ENCODE peak calls at places on chromosomes 11 and 22, in four cellular contexts. S, G, R and Z are unnamed samples.

GRCh38 chr11:101401245-101401644 is 182.6 kb downstream of the TRPC6 start:
- DNase-seq in S (no peak), G (no peak), R (no peak), Z (no peak)

GRCh38 chr22:25134028-25134427 is 65.6 kb upstream of the CRYBB3 start:
- DNase-seq in S (no peak), G (no peak), R (peak), Z (peak)

GRCh38 chr11:118790357-118791014 is 478 bp downstream of the DDX6 start:
- DNase-seq in S (peak), G (peak), R (peak), Z (no peak)

GRCh38 chr11:18313985-18314763 is 7.8 kb downstream of the HPS5 start:
- DNase-seq in S (no peak), G (no peak), R (no peak), Z (no peak)

GRCh38 chr11:100072131-100072530 is 615.0 kb upstream of the ARHGAP42 start:
- DNase-seq in S (no peak), G (no peak), R (no peak), Z (no peak)

GRCh38 chr22:43047605-43048004 is 32.7 kb upstream of the PACSIN2 start:
- DNase-seq in S (no peak), G (no peak), R (no peak), Z (no peak)

GRCh38 chr11:46330154-46330886 is 16.9 kb upstream of the DGKZ start:
- DNase-seq in S (no peak), G (no peak), R (no peak), Z (no peak)

GRCh38 chr11:18802381-18803257 is 11.0 kb upstream of the PTPN5 start:
- DNase-seq in S (no peak), G (peak), R (peak), Z (peak)

GRCh38 chr22:45335854-45336492 is 26.2 kb downstream of the FAM118A start:
- DNase-seq in S (no peak), G (no peak), R (no peak), Z (no peak)

GRCh38 chr22:47987885-47988515 is 1225.5 kb downstream of the TBC1D22A start:
- DNase-seq in S (no peak), G (no peak), R (no peak), Z (no peak)

GRCh38 chr11:128772814-128773213 is 78.9 kb downstream of the FLI1 start:
- DNase-seq in S (peak), G (no peak), R (no peak), Z (no peak)

GRCh38 chr11:27241316-27242122 is 121.5 kb downstream of the CCDC34 start:
- DNase-seq in S (no peak), G (no peak), R (no peak), Z (peak)

GRCh38 chr11:62908468-62909072 is 12.6 kb downstream of the CHRM1 start:
- DNase-seq in S (no peak), G (no peak), R (peak), Z (no peak)

GRCh38 chr11:1310772-1311468 is 1.5 kb upstream of the TOLLIP start:
- DNase-seq in S (no peak), G (no peak), R (no peak), Z (no peak)

GRCh38 chr11:8813658-8814057 is 97.3 kb upstream of the AKIP1 start:
- DNase-seq in S (peak), G (peak), R (peak), Z (no peak)
- H3K27ac ChIP-seq in S (peak), G (no peak), R (peak), Z (peak)

DNA sequence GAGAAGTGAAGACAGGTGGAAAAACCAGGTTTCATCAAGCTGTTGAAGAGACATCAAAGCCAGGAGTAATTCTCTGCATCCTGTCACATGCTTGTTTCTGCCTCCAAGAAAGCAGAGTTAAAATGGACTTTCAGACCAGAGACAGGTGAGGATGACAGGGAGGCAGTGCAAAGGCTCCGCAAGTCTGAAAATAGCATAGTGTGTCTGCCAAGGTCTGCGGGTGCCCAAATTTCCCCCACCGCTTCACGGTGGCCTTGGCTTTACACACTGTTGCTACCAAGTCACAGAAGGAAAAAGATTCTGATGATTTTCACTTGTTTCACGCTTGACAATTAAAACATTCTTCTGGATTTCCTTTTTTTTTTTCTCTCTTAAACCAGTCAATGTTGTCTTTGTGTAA is 44.2 kb downstream of the SNX19 start:
- DNase-seq in S (no peak), G (no peak), R (no peak), Z (no peak)
- H3K27ac ChIP-seq in S (peak), G (no peak), R (no peak), Z (no peak)

GRCh38 chr11:114075343-114075610 is 15.8 kb downstream of the ZBTB16 start:
- DNase-seq in S (no peak), G (no peak), R (no peak), Z (no peak)

GRCh38 chr11:114072978-114073377 is 13.5 kb downstream of the ZBTB16 start:
- DNase-seq in S (no peak), G (no peak), R (no peak), Z (no peak)

GRCh38 chr11:114073506-114074381 is 14.2 kb downstream of the ZBTB16 start:
- DNase-seq in S (no peak), G (no peak), R (no peak), Z (no peak)

GRCh38 chr11:114075891-114076441 is 16.5 kb downstream of the ZBTB16 start:
- DNase-seq in S (no peak), G (peak), R (no peak), Z (no peak)

DNA sequence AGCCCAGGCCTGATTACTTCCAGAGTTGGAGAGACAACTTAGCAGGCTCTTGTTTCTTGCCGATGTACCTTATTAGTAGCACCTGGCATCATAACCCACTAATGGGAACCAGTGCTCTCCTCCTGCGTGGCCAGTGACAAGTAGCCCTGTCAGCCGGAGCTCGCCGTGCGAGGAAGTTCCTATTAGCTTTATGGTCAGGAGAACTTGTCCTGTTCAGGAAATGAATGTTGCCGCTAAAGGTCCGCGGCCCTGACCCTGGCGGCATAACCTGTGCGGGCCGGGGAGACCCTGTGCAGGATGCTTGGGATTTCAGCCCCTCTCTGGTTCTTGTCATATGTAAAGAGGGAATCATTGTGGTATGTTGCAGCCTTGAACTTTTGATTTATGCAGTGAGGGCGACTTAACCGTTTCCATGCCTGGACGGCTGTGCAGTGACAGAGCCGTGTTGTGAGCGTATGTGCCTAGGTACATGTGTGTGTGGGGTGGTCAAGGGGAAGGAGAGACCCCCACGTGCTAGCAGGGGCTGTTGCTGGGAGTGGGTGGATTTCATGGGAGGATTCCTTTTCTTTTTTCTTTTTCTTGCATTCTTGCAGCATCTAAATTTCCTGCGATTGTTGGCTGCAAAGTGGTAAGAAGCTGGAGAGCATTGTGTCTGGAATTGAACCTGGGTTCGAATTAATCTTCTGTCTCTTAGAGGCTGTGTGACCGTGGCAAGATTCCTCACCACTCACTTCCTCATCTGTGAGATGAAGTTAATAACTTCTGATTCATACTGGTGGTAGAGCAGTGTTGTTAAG is 15.2 kb downstream of the ZBTB16 start:
- DNase-seq in S (no peak), G (no peak), R (no peak), Z (no peak)
- H3K27ac ChIP-seq in S (peak), G (no peak), R (peak), Z (no peak)

DNA sequence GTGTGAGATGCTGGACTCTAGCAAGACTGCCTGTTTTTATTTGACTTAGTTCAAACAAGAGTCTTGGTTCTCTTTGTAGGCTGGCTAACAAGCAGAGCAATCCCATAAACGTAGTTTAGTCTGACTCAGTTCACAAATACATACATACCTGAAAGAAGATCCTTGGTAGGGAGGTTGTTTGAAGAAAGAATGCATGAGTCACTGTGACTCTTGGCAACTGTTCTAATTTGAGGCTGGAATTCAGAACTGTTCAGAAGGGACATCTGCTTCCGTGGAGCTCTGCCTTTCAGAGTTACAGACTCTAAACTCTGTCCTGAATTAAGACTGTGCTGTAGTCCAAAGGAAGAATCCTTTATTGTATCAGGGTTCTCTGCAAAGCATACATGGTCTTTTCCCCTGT is 32.2 kb downstream of the C2CD3 start:
- DNase-seq in S (no peak), G (peak), R (peak), Z (peak)
- H3K27ac ChIP-seq in S (peak), G (peak), R (peak), Z (peak)

GRCh38 chr11:122797651-122798050 is 40.6 kb upstream of the CRTAM start:
- DNase-seq in S (no peak), G (no peak), R (no peak), Z (no peak)
- H3K27ac ChIP-seq in S (no peak), G (no peak), R (no peak), Z (peak)

GRCh38 chr11:21944577-21944976 is 248.3 kb upstream of the ANO5 start:
- DNase-seq in S (no peak), G (no peak), R (no peak), Z (no peak)

GRCh38 chr11:21949741-21950413 is 243.0 kb upstream of the ANO5 start:
- DNase-seq in S (no peak), G (no peak), R (no peak), Z (no peak)

GRCh38 chr11:21948876-21949275 is 244.0 kb upstream of the ANO5 start:
- DNase-seq in S (no peak), G (no peak), R (no peak), Z (no peak)
- H3K27ac ChIP-seq in S (no peak), G (no peak), R (no peak), Z (no peak)

GRCh38 chr11:12862761-12863469 is 146.2 kb upstream of the RASSF10 start:
- DNase-seq in S (peak), G (no peak), R (peak), Z (no peak)

GRCh38 chr11:12864316-12865156 is 144.6 kb upstream of the RASSF10 start:
- DNase-seq in S (no peak), G (no peak), R (peak), Z (no peak)

GRCh38 chr11:12860827-12861226 is 148.3 kb upstream of the RASSF10 start:
- DNase-seq in S (no peak), G (no peak), R (no peak), Z (no peak)

GRCh38 chr11:12865871-12866595 is 143.1 kb upstream of the RASSF10 start:
- DNase-seq in S (no peak), G (no peak), R (no peak), Z (no peak)

DNA sequence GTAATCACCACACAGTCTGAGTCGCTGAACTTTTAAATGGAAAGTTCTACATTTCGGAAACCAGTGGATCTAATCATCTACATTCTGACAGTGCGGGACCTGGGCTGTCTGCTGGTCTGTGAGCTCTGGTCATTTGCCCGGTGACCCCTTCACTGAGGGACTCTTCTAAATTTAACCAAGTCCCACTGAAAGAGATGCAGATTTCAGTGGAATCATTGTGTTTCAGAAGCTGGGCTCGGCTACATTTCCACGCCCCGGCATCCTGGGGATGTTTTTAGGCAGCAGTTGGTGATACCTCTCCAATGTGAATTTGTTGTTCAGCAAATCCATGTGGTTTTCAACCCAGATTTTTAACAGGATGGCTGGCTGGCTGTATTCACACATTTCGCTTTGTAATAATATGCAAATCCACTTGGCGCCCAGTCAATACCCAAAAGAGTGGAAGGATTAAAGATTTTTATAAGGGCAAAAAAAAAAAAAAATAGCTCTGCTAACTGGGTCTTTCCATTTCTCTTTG is 145.5 kb upstream of the RASSF10 start:
- DNase-seq in S (no peak), G (no peak), R (no peak), Z (no peak)
- H3K27ac ChIP-seq in S (peak), G (no peak), R (peak), Z (no peak)

GRCh38 chr11:104051806-104052205 is 15.4 kb downstream of the DDI1 start:
- DNase-seq in S (no peak), G (no peak), R (no peak), Z (no peak)

GRCh38 chr11:104057908-104058307 is 21.5 kb downstream of the DDI1 start:
- DNase-seq in S (no peak), G (no peak), R (no peak), Z (no peak)

GRCh38 chr11:104054911-104055529 is 18.6 kb downstream of the DDI1 start:
- DNase-seq in S (no peak), G (no peak), R (no peak), Z (no peak)

DNA sequence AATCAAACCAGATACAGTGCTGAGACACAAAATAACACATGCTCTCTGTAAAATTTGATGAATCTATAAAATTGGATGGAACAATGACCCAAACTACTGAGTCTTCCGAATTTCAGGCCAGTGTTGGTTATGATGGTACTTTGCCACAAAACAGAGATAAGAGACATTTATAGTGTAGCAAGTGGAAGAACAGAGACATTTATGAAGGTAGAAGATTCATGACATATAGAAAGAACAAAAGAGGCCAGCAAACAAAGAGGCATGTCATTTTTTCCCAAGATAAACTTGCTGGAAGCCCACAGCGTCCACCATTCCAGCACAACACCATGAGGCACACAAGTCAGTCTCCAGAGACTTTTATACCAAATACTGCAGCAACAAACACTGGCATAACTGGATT is 17.3 kb downstream of the DDI1 start:
- DNase-seq in S (no peak), G (no peak), R (no peak), Z (no peak)
- H3K27ac ChIP-seq in S (no peak), G (no peak), R (no peak), Z (no peak)

GRCh38 chr11:10305262-10305963 is 540 bp downstream of the ADM start:
- DNase-seq in S (peak), G (no peak), R (no peak), Z (no peak)
- H3K27ac ChIP-seq in S (peak), G (peak), R (peak), Z (peak)

GRCh38 chr11:64743591-64744543 is at the start of gene RASGRP2:
- DNase-seq in S (peak), G (peak), R (peak), Z (no peak)

GRCh38 chr11:64741393-64742086 is 2.4 kb downstream of the RASGRP2 start:
- DNase-seq in S (no peak), G (no peak), R (no peak), Z (no peak)

GRCh38 chr11:64744544-64745218 is 739 bp upstream of the RASGRP2 start:
- DNase-seq in S (no peak), G (no peak), R (no peak), Z (no peak)

GRCh38 chr11:64742087-64742939 is 1.6 kb downstream of the RASGRP2 start:
- DNase-seq in S (no peak), G (no peak), R (no peak), Z (no peak)

DNA sequence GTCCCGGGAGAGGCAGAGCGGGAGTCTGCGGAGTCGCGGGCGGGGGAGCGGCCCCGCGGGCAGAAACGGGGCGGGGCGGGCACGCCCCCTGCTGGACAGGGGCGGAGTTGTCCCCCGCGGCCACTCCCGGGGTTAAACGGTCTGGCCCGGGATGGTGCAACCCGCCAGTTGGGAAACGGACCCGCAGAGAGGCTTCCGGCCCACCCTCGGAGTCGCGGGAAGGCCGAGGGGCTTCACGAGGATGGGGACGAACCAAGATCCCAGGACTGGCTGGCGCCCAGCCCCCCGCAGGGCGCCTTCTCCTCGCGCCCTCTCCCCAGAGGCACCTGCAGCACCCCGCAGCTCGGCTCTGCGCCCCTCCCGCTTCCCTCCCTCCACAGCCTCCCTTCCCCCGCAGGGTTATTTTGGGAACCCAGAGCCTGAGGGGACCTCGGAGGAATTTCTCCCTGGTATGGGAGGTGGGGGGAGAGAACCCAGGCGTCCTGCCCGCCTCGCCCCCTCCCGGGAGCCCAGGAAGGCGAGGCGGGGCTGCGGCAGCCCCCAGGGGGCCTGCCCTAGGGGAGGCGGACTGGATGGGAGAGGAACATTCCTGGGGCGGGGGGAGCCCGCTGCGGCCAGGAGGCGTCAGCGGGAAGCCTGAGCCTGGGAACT is 877 bp downstream of the RASGRP2 start:
- DNase-seq in S (peak), G (peak), R (no peak), Z (no peak)
- H3K27ac ChIP-seq in S (peak), G (peak), R (peak), Z (no peak)